ENCODE peak calls at places on chromosomes 13 and 19, in eight cellular contexts. V is body of pancreas, C is hepatocyte, B is foreskin fibroblast, W is pancreas, X is heart left ventricle, Z is Peyer's patch, E is tibial nerve. D is an unnamed sample.

GRCh38 chr19:18091217-18091608 is 4.5 kb upstream of the IL12RB1 start:
- DNase-seq in Z (no peak), W (no peak), X (peak), E (no peak), C (no peak), V (peak), B (no peak), D (no peak)

GRCh38 chr13:36673838-36674326 is at the start of gene SERTM1:
- DNase-seq in Z (no peak), W (no peak), X (no peak), B (no peak), E (no peak), C (peak), V (no peak), D (peak)

GRCh38 chr13:74217816-74218215 is 83.6 kb upstream of the KLF12 start:
- DNase-seq in X (no peak), Z (no peak), B (peak), V (no peak), C (no peak), W (no peak), E (no peak), D (peak)

GRCh38 chr13:110070511-110071120 is 236.3 kb downstream of the COL4A1 start:
- DNase-seq in B (peak), V (no peak), C (no peak), Z (no peak), W (no peak), X (no peak), E (no peak), D (peak)

GRCh38 chr13:20679879-20680278 is 23.6 kb upstream of the IL17D start:
- DNase-seq in W (no peak), X (no peak), C (no peak), Z (no peak), V (no peak), E (no peak), B (no peak), D (no peak)

GRCh38 chr19:44202470-44202869 is 9.9 kb upstream of the ZNF227 start:
- DNase-seq in E (no peak), Z (no peak), V (no peak), B (peak), X (no peak), W (no peak), C (no peak), D (peak)

GRCh38 chr19:398719-399118 is 10.2 kb downstream of the C2CD4C start:
- DNase-seq in E (no peak), Z (peak), W (no peak), V (no peak), C (no peak), X (no peak), B (no peak), D (no peak)

GRCh38 chr13:92187378-92187989 is 789.1 kb downstream of the GPC5 start:
- DNase-seq in Z (no peak), W (no peak), E (no peak), C (peak), X (no peak), B (peak), V (peak), D (peak)

GRCh38 chr19:12126707-12127106 is 13.4 kb downstream of the ZNF20 start:
- DNase-seq in B (no peak), Z (no peak), V (peak), E (no peak), X (no peak), W (no peak), C (no peak), D (peak)

GRCh38 chr19:27765912-27766725 is 1446.8 kb downstream of the UQCRFS1 start:
- DNase-seq in C (no peak), B (no peak), V (no peak), Z (no peak), W (no peak), E (no peak), X (no peak), D (no peak)

GRCh38 chr13:31166591-31166990 is 4.9 kb upstream of the HSPH1 start:
- DNase-seq in V (no peak), B (no peak), E (no peak), W (no peak), C (no peak), Z (no peak), X (no peak), D (no peak)

GRCh38 chr13:110520431-110521295 is 40.9 kb downstream of the RAB20 start:
- DNase-seq in C (peak), X (peak), Z (peak), V (peak), W (peak), E (peak), B (peak), D (peak)

GRCh38 chr19:49114630-49115363 is 627 bp downstream of the LIN7B start:
- DNase-seq in C (peak), B (peak), W (peak), E (no peak), Z (peak), X (peak), V (peak), D (peak)

GRCh38 chr13:31946091-31946770 is 85.3 kb upstream of the FRY start:
- DNase-seq in C (no peak), X (no peak), B (no peak), E (no peak), W (no peak), Z (no peak), V (no peak), D (peak)

GRCh38 chr13:96782186-96782585 is 212.1 kb downstream of the OXGR1 start:
- DNase-seq in X (no peak), E (no peak), Z (no peak), V (no peak), B (no peak), C (no peak), W (no peak), D (peak)

GRCh38 chr19:5595745-5596144 is 26.8 kb downstream of the SAFB2 start:
- DNase-seq in W (no peak), Z (no peak), X (no peak), E (no peak), C (no peak), B (no peak), V (no peak), D (no peak)

DNA sequence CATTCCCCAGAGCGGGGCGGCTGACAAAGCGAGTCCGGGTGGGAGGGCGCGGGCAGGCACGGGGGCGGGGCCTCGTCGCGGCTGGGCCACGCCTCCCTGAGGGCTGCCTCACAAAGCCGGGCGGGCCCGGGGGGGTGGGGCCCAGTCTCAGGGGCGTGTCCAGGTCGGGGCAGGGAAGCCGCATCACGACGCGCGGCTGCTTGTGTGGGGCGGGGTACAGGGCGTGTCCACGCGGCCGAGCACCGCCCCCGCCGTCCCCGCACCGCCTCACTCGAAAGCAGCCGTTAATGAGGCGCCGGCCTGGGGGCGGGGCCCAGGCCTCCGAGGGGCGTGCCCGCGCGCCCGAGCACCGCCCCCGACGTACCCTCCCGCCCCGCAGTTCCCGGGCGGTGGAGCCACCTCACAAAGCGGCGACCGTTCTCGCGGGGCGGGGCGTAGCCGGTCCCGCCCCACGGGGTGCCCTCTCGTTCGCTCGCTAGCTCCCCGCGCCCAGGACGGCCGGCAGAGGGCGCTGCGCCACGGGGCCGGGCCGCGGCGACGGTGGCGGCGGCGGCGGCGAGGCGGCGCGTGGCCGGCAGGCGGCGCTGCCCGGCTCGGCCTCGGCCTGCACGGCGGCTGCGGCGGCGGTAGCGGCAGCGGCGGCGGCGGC is at the start of gene CARM1:
- DNase-seq in W (peak), C (peak), Z (peak), V (peak), X (peak), E (peak), B (peak), D (peak)
- TF ChIP-seq CTCF in W (peak), C (peak), Z (peak), V (peak), X (peak), E (peak), B (peak), D (peak)

GRCh38 chr19:33344210-33344609 is 29.3 kb upstream of the CEBPG start:
- DNase-seq in W (no peak), E (no peak), V (no peak), B (no peak), Z (no peak), X (peak), C (no peak), D (peak)
- H3K4me3 ChIP-seq in W (no peak), E (no peak), V (no peak), B (no peak), Z (no peak), X (no peak), C (no peak), D (no peak)

GRCh38 chr19:37778613-37779138 is 710 bp downstream of the ZNF573 start:
- DNase-seq in V (no peak), W (no peak), X (no peak), C (peak), Z (no peak), B (no peak), E (no peak), D (peak)

DNA sequence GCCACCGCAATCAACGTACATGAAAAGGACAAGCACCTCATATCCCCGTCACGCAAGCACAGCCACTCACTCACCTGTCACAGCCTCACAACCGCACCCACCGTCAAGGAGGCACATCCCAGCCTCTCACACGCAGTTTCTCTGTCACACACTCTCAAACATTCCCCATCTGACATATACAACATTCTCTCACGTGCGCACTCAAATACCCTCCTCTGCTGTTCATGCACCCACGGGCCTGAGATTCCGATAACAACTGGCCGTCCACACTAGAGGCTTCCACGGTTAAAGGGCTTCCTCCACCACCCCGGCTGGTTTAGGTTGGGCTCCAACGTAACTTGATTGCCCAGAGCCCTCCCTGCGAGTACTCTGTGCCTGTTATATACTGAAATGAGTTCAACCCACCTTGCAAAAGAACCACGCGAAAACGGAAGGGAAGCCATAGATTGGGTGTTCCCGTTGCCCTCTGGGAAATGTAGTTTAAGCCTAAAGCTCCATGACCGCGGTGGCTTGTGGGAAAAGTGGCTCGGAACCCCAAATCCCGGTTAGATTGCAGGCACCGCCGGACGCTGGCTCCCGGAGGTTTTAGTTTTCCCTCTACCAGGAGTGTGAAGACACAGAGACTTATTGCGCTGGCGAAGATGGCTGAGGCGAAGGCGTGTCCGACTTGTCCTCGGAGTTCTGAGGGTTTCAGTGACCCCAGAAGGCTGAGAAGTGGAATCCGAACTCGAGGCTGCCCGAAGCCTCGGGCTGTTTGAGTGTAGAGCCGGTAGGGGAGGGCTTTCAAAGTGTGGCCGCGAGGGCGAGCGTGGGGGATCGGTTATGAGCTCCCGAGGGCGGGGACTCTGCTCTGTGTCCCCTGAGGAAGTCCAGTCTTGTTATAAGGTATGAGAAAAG is at the start of gene ZNF573:
- DNase-seq in C (peak), E (peak), X (peak), V (peak), Z (peak), W (peak), B (peak), D (peak)
- TF ChIP-seq CTCF in C (no peak), E (no peak), X (no peak), V (no peak), Z (peak), W (no peak), B (peak), D (peak)

DNA sequence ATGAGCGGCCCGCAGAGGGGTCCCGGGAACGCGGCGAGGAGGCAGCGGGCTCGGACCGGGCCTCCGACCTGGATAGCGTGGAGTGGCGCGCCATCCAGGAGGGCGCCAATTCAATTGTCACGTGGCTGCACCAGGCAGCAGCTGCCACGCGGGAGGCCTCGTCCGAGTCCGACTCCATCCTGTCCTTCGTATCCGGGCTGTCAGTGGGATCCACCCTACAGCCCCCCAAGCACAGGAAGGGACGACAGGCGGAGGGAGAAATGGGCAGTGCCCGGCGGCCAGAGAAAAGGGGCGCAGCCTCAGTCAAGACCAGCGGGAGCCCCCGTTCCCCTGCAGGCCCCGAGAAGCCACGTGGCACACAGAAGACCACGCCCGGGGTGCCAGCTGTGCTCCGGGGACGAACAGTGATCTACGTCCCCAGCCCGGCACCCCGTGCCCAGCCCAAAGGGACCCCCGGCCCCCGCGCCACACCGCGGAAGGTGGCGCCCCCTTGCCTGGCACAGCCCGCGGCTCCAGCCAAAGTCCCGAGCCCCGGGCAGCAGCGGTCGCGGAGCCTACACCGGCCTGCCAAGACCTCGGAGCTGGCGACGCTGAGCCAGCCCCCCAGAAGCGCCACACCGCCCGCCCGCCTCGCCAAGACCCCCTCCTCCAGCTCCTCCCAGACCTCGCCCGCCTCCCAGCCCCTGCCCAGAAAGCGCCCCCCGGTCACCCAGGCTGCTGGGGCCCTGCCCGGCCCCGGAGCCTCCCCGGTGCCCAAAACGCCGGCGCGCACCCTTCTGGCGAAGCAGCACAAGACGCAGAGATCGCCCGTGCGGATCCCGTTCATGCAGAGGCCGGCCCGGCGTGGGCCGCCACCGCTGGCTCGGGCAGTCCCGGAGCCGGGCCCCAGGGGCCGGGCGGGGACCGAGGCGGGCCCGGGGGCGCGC is 10.5 kb downstream of the C19orf25 start:
- DNase-seq in E (no peak), Z (no peak), W (peak), C (peak), V (no peak), X (no peak), B (peak), D (peak)
- H3K4me3 ChIP-seq in E (no peak), Z (peak), W (peak), C (no peak), V (no peak), X (peak), B (no peak), D (peak)

D was measured in fibroblast of the aortic adventitia.